ENCODE peak calls at places on chromosomes 11 and 22, in four cellular contexts. One of them, this sample, is unnamed.

GRCh38 chr11:78929092-78929905 is 354.6 kb upstream of the NARS2 start:
- DNase-seq in A549: no peak
- DNase-seq in brain microvascular endothelial cell: no peak
- DNase-seq in stimulated activated CD8-positive, alpha-beta memory T cell treated with anti-CD3 and anti-CD28 coated beads, Interleukin-7, amount 100 ng/mL, for 1 hour: no peak
- DNase-seq in this sample: no peak

GRCh38 chr11:35619754-35620640 is 1.7 kb downstream of the FJX1 start:
- DNase-seq in A549: peak
- DNase-seq in brain microvascular endothelial cell: peak
- DNase-seq in stimulated activated CD8-positive, alpha-beta memory T cell treated with anti-CD3 and anti-CD28 coated beads, Interleukin-7, amount 100 ng/mL, for 1 hour: no peak
- DNase-seq in this sample: no peak

GRCh38 chr11:34564406-34564805 is 50.8 kb upstream of the ELF5 start:
- DNase-seq in A549: no peak
- DNase-seq in brain microvascular endothelial cell: peak
- DNase-seq in stimulated activated CD8-positive, alpha-beta memory T cell treated with anti-CD3 and anti-CD28 coated beads, Interleukin-7, amount 100 ng/mL, for 1 hour: no peak
- DNase-seq in this sample: no peak

GRCh38 chr11:41613321-41613720 is 153.9 kb upstream of the LRRC4C start:
- DNase-seq in A549: no peak
- DNase-seq in brain microvascular endothelial cell: no peak
- DNase-seq in stimulated activated CD8-positive, alpha-beta memory T cell treated with anti-CD3 and anti-CD28 coated beads, Interleukin-7, amount 100 ng/mL, for 1 hour: no peak
- DNase-seq in this sample: no peak

GRCh38 chr11:36278531-36279245 is 10.5 kb downstream of the COMMD9 start:
- DNase-seq in A549: no peak
- DNase-seq in brain microvascular endothelial cell: peak
- DNase-seq in stimulated activated CD8-positive, alpha-beta memory T cell treated with anti-CD3 and anti-CD28 coated beads, Interleukin-7, amount 100 ng/mL, for 1 hour: no peak
- DNase-seq in this sample: no peak

GRCh38 chr11:119992171-119993051 is 145.5 kb downstream of the TRIM29 start:
- DNase-seq in A549: no peak
- DNase-seq in brain microvascular endothelial cell: no peak
- DNase-seq in stimulated activated CD8-positive, alpha-beta memory T cell treated with anti-CD3 and anti-CD28 coated beads, Interleukin-7, amount 100 ng/mL, for 1 hour: no peak
- DNase-seq in this sample: no peak

GRCh38 chr11:101442171-101442570 is 141.6 kb downstream of the TRPC6 start:
- DNase-seq in A549: no peak
- DNase-seq in brain microvascular endothelial cell: peak
- DNase-seq in stimulated activated CD8-positive, alpha-beta memory T cell treated with anti-CD3 and anti-CD28 coated beads, Interleukin-7, amount 100 ng/mL, for 1 hour: no peak
- DNase-seq in this sample: no peak

GRCh38 chr22:40535189-40535512 is 101.4 kb downstream of the MRTFA start:
- DNase-seq in A549: no peak
- DNase-seq in brain microvascular endothelial cell: no peak
- DNase-seq in stimulated activated CD8-positive, alpha-beta memory T cell treated with anti-CD3 and anti-CD28 coated beads, Interleukin-7, amount 100 ng/mL, for 1 hour: no peak
- DNase-seq in this sample: no peak

GRCh38 chr11:14422052-14422813 is 63.2 kb upstream of the RRAS2 start:
- DNase-seq in A549: peak
- DNase-seq in brain microvascular endothelial cell: peak
- DNase-seq in stimulated activated CD8-positive, alpha-beta memory T cell treated with anti-CD3 and anti-CD28 coated beads, Interleukin-7, amount 100 ng/mL, for 1 hour: no peak
- DNase-seq in this sample: peak

GRCh38 chr22:40678493-40679248 is 613 bp upstream of the MCHR1 start:
- DNase-seq in A549: no peak
- DNase-seq in brain microvascular endothelial cell: no peak
- DNase-seq in stimulated activated CD8-positive, alpha-beta memory T cell treated with anti-CD3 and anti-CD28 coated beads, Interleukin-7, amount 100 ng/mL, for 1 hour: no peak
- DNase-seq in this sample: no peak

GRCh38 chr11:12569499-12570040 is 104.7 kb upstream of the TEAD1 start:
- DNase-seq in A549: peak
- DNase-seq in brain microvascular endothelial cell: no peak
- DNase-seq in stimulated activated CD8-positive, alpha-beta memory T cell treated with anti-CD3 and anti-CD28 coated beads, Interleukin-7, amount 100 ng/mL, for 1 hour: no peak
- DNase-seq in this sample: no peak

GRCh38 chr11:74675761-74676160 is 55.5 kb downstream of the CHRDL2 start:
- DNase-seq in A549: no peak
- DNase-seq in brain microvascular endothelial cell: no peak
- DNase-seq in stimulated activated CD8-positive, alpha-beta memory T cell treated with anti-CD3 and anti-CD28 coated beads, Interleukin-7, amount 100 ng/mL, for 1 hour: no peak
- DNase-seq in this sample: no peak

GRCh38 chr11:77075425-77075905 is 8.7 kb downstream of the CAPN5 start:
- DNase-seq in A549: no peak
- DNase-seq in brain microvascular endothelial cell: no peak
- DNase-seq in stimulated activated CD8-positive, alpha-beta memory T cell treated with anti-CD3 and anti-CD28 coated beads, Interleukin-7, amount 100 ng/mL, for 1 hour: no peak
- DNase-seq in this sample: no peak

GRCh38 chr11:115958089-115959000 is 454.1 kb upstream of the CADM1 start:
- DNase-seq in A549: no peak
- DNase-seq in brain microvascular endothelial cell: no peak
- DNase-seq in stimulated activated CD8-positive, alpha-beta memory T cell treated with anti-CD3 and anti-CD28 coated beads, Interleukin-7, amount 100 ng/mL, for 1 hour: no peak
- DNase-seq in this sample: no peak

GRCh38 chr11:69310934-69311766 is 17.2 kb downstream of the MYEOV start:
- DNase-seq in A549: no peak
- DNase-seq in brain microvascular endothelial cell: no peak
- DNase-seq in stimulated activated CD8-positive, alpha-beta memory T cell treated with anti-CD3 and anti-CD28 coated beads, Interleukin-7, amount 100 ng/mL, for 1 hour: no peak
- DNase-seq in this sample: no peak

GRCh38 chr11:9972917-9973504 is 309.1 kb downstream of the SWAP70 start:
- DNase-seq in A549: peak
- DNase-seq in brain microvascular endothelial cell: peak
- DNase-seq in stimulated activated CD8-positive, alpha-beta memory T cell treated with anti-CD3 and anti-CD28 coated beads, Interleukin-7, amount 100 ng/mL, for 1 hour: no peak
- DNase-seq in this sample: no peak

GRCh38 chr11:128530119-128531091 is 57.0 kb downstream of the ETS1 start:
- DNase-seq in A549: no peak
- DNase-seq in brain microvascular endothelial cell: peak
- DNase-seq in stimulated activated CD8-positive, alpha-beta memory T cell treated with anti-CD3 and anti-CD28 coated beads, Interleukin-7, amount 100 ng/mL, for 1 hour: no peak
- DNase-seq in this sample: no peak

This sample was measured in esophagus squamous epithelium.